ENCODE peak calls at places on chromosomes 12 and 14, in seven cellular contexts. J is ovary, W is A549, E is tibial nerve, L is Peyer's patch, R is heart left ventricle, Y is uterus. F is an unnamed sample.

GRCh38 chr12:124130717-124131670 is 158.0 kb downstream of the ZNF664 start:
- DNase-seq in Y (no peak), L (no peak), W (peak; percentile 80), J (no peak), R (no peak), E (no peak), F (no peak)

GRCh38 chr14:35808076-35808657 is 928 bp downstream of the RALGAPA1 start:
- DNase-seq in E (no peak), J (no peak), Y (no peak), W (peak; percentile 31), R (no peak), L (peak; percentile 36), F (no peak)

GRCh38 chr12:3313655-3314305 is 177.2 kb upstream of the PRMT8 start:
- DNase-seq in E (no peak), W (peak; percentile 55), L (no peak), R (no peak), Y (peak; percentile 48), J (no peak), F (no peak)

GRCh38 chr12:65300679-65301349 is 22.3 kb downstream of the MSRB3 start:
- DNase-seq in J (no peak), L (no peak), E (no peak), R (no peak), W (peak; percentile 56), Y (no peak), F (no peak)

GRCh38 chr14:33184587-33184986 is 245.9 kb downstream of the NPAS3 start:
- DNase-seq in E (no peak), W (peak; percentile 3), Y (no peak), J (no peak), R (no peak), L (no peak), F (no peak)

GRCh38 chr14:52003324-52003723 is 14.0 kb downstream of the RTRAF start:
- DNase-seq in J (no peak), Y (no peak), W (no peak), E (no peak), R (no peak), L (no peak), F (no peak)

GRCh38 chr12:79618848-79619404 is 71.8 kb downstream of the PAWR start:
- DNase-seq in R (no peak), L (no peak), Y (no peak), W (peak; percentile 34), E (no peak), J (no peak), F (no peak)

GRCh38 chr12:123119808-123120207 is 31.1 kb downstream of the PITPNM2 start:
- DNase-seq in E (no peak), J (no peak), L (peak; percentile 63), R (no peak), Y (no peak), W (no peak), F (no peak)

GRCh38 chr12:76523408-76523807 is 36.2 kb downstream of the OSBPL8 start:
- DNase-seq in E (no peak), W (no peak), J (no peak), Y (no peak), R (no peak), L (no peak), F (no peak)

GRCh38 chr14:24315807-24316596 is 4.7 kb downstream of the LTB4R start:
- DNase-seq in R (no peak), W (no peak), E (no peak), J (peak; percentile 55), Y (peak; percentile 47), L (no peak), F (no peak)

GRCh38 chr12:4169959-4170358 is 103.6 kb upstream of the CCND2 start:
- DNase-seq in L (no peak), Y (no peak), W (no peak), R (no peak), E (no peak), J (no peak), F (no peak)

GRCh38 chr12:69991683-69992297 is 166.8 kb downstream of the MYRFL start:
- DNase-seq in Y (no peak), L (no peak), E (no peak), W (no peak), R (no peak), J (no peak), F (no peak)

GRCh38 chr12:38204831-38205230 is 111.7 kb upstream of the ALG10B start:
- DNase-seq in Y (no peak), L (no peak), J (no peak), W (no peak), E (no peak), R (no peak), F (no peak)

GRCh38 chr12:69513297-69513696 is 43.1 kb downstream of the FRS2 start:
- DNase-seq in J (no peak), W (no peak), Y (no peak), R (no peak), L (no peak), E (no peak), F (no peak)

GRCh38 chr14:63443361-63443760 is 99.8 kb downstream of the PPP2R5E start:
- DNase-seq in J (no peak), L (no peak), E (no peak), Y (no peak), R (no peak), W (no peak), F (no peak)

GRCh38 chr12:124562796-124563181 is 4.6 kb downstream of the NCOR2 start:
- DNase-seq in L (no peak), J (no peak), R (no peak), E (no peak), Y (no peak), W (no peak), F (no peak)

GRCh38 chr14:69853774-69854173 is 25.4 kb upstream of the SMOC1 start:
- DNase-seq in J (no peak), W (no peak), E (no peak), R (no peak), Y (no peak), L (no peak), F (no peak)

GRCh38 chr14:32078030-32078793 is 1.1 kb downstream of the ARHGAP5 start:
- DNase-seq in J (peak; percentile 24), R (peak; percentile 32), W (peak; percentile 49), L (peak; percentile 31), E (peak; percentile 47), Y (peak; percentile 44), F (no peak)

GRCh38 chr12:29517265-29517664 is 19.8 kb upstream of the OVCH1 start:
- DNase-seq in R (no peak), E (no peak), J (no peak), L (no peak), W (peak; percentile 18), Y (no peak), F (no peak)

GRCh38 chr12:69415471-69416275 is 54.5 kb upstream of the FRS2 start:
- DNase-seq in R (peak; percentile 30), J (peak; percentile 44), Y (peak; percentile 56), W (peak; percentile 69), L (no peak), E (peak; percentile 80), F (no peak)

GRCh38 chr12:122166422-122167327 is 7.3 kb downstream of the IL31 start:
- DNase-seq in L (no peak), W (no peak), E (no peak), Y (no peak), J (no peak), R (no peak), F (no peak)

GRCh38 chr12:100229036-100229635 is 28.5 kb downstream of the ACTR6 start:
- DNase-seq in R (no peak), Y (no peak), L (no peak), W (peak; percentile 60), E (no peak), J (no peak), F (no peak)
- TF ChIP-seq CTCF in R (no peak), Y (no peak), L (peak; percentile 32), W (no peak), E (no peak), J (no peak), F (peak; percentile 50)

DNA sequence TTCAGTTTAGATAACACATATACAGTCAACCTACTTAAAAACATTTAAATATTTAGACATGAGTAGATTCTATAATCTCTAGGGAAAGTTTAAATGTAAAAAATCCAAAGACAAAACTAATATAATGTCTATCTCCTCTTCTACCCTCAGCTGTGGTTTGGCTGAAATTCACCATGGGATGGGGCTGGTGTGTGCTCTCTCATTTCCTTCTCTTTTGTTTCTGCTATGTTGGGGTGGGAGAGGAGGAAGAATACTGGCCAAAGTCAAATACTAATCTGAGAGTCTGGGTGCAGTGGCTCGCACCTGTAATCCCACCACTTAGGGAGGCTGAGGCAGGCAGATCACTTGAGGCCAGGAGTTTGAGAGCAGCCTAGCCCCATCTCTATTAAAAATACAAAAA is 1673.9 kb upstream of the SEL1L start:
- DNase-seq in E (no peak), Y (no peak), L (no peak), R (no peak), J (no peak), W (no peak), F (no peak)
- TF ChIP-seq POLR2A in E (no peak), Y (no peak), L (no peak), R (no peak), J (no peak), W (no peak), F (no peak)

GRCh38 chr12:49615725-49616124 is 7.6 kb upstream of the PRPF40B start:
- DNase-seq in E (no peak), W (peak; percentile 19), R (no peak), Y (no peak), L (no peak), J (no peak), F (no peak)

GRCh38 chr12:49612210-49612609 is 6.8 kb upstream of the FAM186B start:
- DNase-seq in L (no peak), E (no peak), R (no peak), Y (no peak), W (no peak), J (no peak), F (no peak)

GRCh38 chr12:49609059-49609874 is 3.8 kb upstream of the FAM186B start:
- DNase-seq in J (no peak), L (no peak), R (no peak), W (no peak), E (no peak), Y (no peak), F (no peak)

GRCh38 chr12:49609875-49610154 is 4.4 kb upstream of the FAM186B start:
- DNase-seq in W (peak; percentile 26), Y (no peak), L (no peak), J (no peak), E (no peak), R (no peak), F (no peak)
- H3K4me3 ChIP-seq in W (no peak overlapping the region), Y (no peak overlapping the region), L (no peak overlapping the region), J (no peak overlapping the region), E (no peak overlapping the region), R (no peak overlapping the region), F (no peak overlapping the region)

DNA sequence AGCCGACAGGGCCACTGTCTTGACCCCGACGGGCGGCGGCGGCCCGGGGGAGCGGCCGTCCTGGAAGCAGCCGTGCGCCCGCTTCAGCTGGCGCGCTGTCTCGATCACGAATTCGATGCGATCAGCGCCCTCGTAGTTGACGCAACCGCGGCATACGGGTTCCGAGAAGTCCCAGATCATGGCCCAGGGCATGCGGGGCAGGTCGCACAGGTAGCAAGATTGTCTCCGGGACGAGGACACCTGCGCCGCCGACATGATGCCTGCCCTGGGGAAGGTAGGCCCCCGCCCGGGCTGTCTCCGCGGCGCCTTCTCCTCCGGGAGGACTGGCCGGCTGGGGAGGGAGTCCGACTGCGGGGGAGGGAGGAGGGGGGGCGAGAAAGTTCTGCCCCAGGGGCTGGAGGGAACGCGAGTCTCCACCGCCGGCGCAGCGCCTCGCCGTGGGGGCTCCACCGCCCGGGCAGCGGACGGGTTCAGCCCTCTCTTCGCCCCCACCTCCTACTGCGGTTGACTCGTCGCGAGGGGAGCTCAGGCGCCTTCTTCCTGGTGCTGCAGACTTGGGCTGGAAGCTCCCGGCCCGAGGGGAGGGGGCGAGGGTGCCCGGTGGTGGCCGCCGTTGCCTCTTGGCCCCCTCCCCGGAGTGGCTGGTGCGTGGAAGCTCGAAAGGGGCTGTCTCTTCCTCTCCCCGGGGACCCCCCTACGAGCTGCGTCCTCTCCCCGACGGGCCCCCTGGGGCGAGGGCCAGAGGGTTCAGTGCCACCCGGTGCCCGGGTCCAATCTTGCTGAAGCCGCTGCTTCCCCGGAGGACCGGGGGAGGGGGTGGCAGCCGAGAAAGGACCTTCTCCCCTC is 747 bp downstream of the IRF2BPL start:
- DNase-seq in Y (peak; percentile 85), W (peak; percentile 81), R (peak; percentile 85), L (peak; percentile 69), J (peak; percentile 87), E (no peak), F (no peak)
- TF ChIP-seq CTCF in Y (no peak), W (no peak), R (peak; percentile 40), L (no peak), J (no peak), E (peak; percentile 13), F (no peak)

F was measured in esophagus squamous epithelium.